ENCODE peak calls at places on chromosome 22, in seven cellular contexts. F is H1, V is spleen, N is HCT116, G is body of pancreas, H is IMR-90, U is A549. D is an unnamed sample.

GRCh38 chr22:39148727-39149535 is 3.5 kb downstream of the CBX7 start:
- DNase-seq in F (peak; percentile 80), V (peak; percentile 88), N (no peak), G (peak; percentile 50), H (no peak), U (no peak), D (peak; percentile 36)

GRCh38 chr22:35489225-35489624 is 51.4 kb upstream of the RASD2 start:
- DNase-seq in F (no peak), V (no peak), N (no peak), G (no peak), H (no peak), U (no peak), D (no peak)

GRCh38 chr22:17332109-17332508 is 37.2 kb upstream of the CECR2 start:
- DNase-seq in F (no peak), V (no peak), N (no peak), G (no peak), H (no peak), U (no peak), D (no peak)

GRCh38 chr22:44329179-44329796 is 16.5 kb upstream of the SHISAL1 start:
- DNase-seq in F (no peak), V (no peak), N (no peak), G (no peak), H (peak; percentile 27), U (no peak), D (no peak)

GRCh38 chr22:42670921-42671709 is 21.9 kb upstream of the CYB5R3 start:
- DNase-seq in F (no peak), V (no peak), N (no peak), G (no peak), H (no peak), U (no peak), D (no peak)

GRCh38 chr22:37676691-37677627 is 1.5 kb downstream of the LGALS1 start:
- DNase-seq in F (peak; percentile 87), V (peak; percentile 97), N (peak; percentile 69), G (peak; percentile 88), H (peak; percentile 98), U (no peak), D (peak; percentile 84)

GRCh38 chr22:42937164-42937854 is 77.6 kb downstream of the PACSIN2 start:
- DNase-seq in F (no peak), V (peak; percentile 88), N (peak; percentile 56), G (peak; percentile 82), H (peak; percentile 87), U (peak; percentile 57), D (peak; percentile 84)

GRCh38 chr22:46638601-46639431 is 18.6 kb downstream of the GRAMD4 start:
- DNase-seq in F (no peak), V (no peak), N (no peak), G (peak; percentile 75), H (peak; percentile 33), U (no peak), D (peak; percentile 85)

GRCh38 chr22:33116846-33117547 is 58.8 kb upstream of the SYN3 start:
- DNase-seq in F (no peak), V (no peak), N (no peak), G (no peak), H (no peak), U (no peak), D (no peak)

GRCh38 chr22:27723708-27724107 is 77.8 kb downstream of the MN1 start:
- DNase-seq in F (no peak), V (no peak), N (no peak), G (no peak), H (no peak), U (no peak), D (no peak)

GRCh38 chr22:38567531-38568245 is 2.3 kb downstream of the DMC1 start:
- DNase-seq in F (peak; percentile 35), V (no peak), N (no peak), G (no peak), H (no peak), U (no peak), D (no peak)

GRCh38 chr22:21778705-21779363 is 43.2 kb upstream of the YPEL1 start:
- DNase-seq in F (no peak), V (no peak), N (no peak), G (no peak), H (peak; percentile 90), U (no peak), D (no peak)

GRCh38 chr22:20218981-20219380 is 49.1 kb downstream of the RTN4R start:
- DNase-seq in F (no peak), V (no peak), N (no peak), G (no peak), H (no peak), U (no peak), D (no peak)

GRCh38 chr22:43094085-43094484 is 4.9 kb upstream of the TTLL1 start:
- DNase-seq in F (no peak), V (no peak), N (no peak), G (peak; percentile 35), H (peak; percentile 18), U (no peak), D (peak; percentile 92)

GRCh38 chr22:30893434-30894370 is 74.9 kb downstream of the MORC2 start:
- DNase-seq in F (peak; percentile 41), V (peak; percentile 61), N (no peak), G (no peak), H (no peak), U (no peak), D (no peak)
- H3K4me3 ChIP-seq in F (no peak overlapping the region), V (no peak overlapping the region), N (no peak overlapping the region), G (no peak overlapping the region), H (no peak overlapping the region), U (no peak overlapping the region), D (no peak overlapping the region)

GRCh38 chr22:49136041-49136815 is 691.4 kb downstream of the BRD1 start:
- DNase-seq in F (no peak), V (peak; percentile 53), N (no peak), G (no peak), H (no peak), U (no peak), D (no peak)

GRCh38 chr22:49136816-49137180 is 690.9 kb downstream of the BRD1 start:
- DNase-seq in F (no peak), V (peak; percentile 65), N (no peak), G (no peak), H (no peak), U (no peak), D (no peak)

GRCh38 chr22:49139492-49140151 is 688.1 kb downstream of the BRD1 start:
- DNase-seq in F (no peak), V (peak; percentile 56), N (no peak), G (no peak), H (no peak), U (no peak), D (no peak)

GRCh38 chr22:49137216-49137840 is 690.3 kb downstream of the BRD1 start:
- DNase-seq in F (no peak), V (peak; percentile 39), N (no peak), G (no peak), H (no peak), U (no peak), D (no peak)

DNA sequence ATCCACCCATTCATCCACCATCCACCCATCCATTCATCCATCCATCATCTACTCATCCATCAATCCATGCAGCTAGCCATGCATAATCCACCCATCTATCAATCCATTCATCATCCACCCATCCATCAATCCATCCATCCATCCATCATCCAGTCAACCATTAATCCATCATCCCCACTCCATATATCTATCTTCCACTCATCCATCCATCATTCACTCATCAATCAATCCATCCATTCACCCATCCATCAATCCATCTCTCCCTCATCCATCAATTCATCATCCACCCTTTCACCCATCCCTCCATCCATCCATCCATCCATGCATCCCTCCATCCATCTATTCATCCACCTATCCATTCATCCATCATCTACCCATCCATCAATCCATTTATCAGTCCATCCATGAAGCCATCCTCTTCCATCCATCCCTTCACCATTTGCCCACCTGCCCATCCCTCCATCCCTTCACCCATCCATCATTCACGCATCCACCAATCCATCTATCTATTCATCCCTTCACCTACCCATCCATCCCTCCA is 689.4 kb downstream of the BRD1 start:
- DNase-seq in F (no peak), V (no peak), N (no peak), G (no peak), H (no peak), U (no peak), D (no peak)
- H3K9me3 ChIP-seq in F (no peaks in the 10 kb centered on the region), V (no peaks in the 10 kb centered on the region), N (no peaks in the 10 kb centered on the region), G (no peaks in the 10 kb centered on the region), H (peaks cover 44% of the 10 kb centered on the region), U (no peaks in the 10 kb centered on the region), D (no peaks in the 10 kb centered on the region)

DNA sequence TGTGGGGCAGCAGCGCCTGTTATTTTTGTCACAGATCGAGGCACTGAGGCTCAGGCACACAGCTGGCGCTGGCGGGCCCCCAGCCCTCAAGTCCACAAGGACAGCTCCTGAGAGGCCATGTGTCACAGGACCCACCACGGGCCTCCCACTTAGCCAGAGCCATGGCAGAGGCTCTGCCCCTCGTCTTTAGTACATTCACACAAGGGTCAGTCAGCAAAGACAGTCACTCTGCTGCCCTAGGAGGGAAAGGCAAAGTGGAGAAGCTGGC is 29.1 kb downstream of the GNAZ start:
- DNase-seq in F (no peak), V (no peak), N (no peak), G (no peak), H (no peak), U (no peak), D (no peak)
- TF ChIP-seq POLR2A in F (no peak), V (no peak), N (no peak), G (no peak), H (no peak), U (no peak), D (no peak)

GRCh38 chr22:19149962-19150361 is at the start of gene GSC2:
- DNase-seq in F (peak; percentile 55), V (no peak), N (no peak), G (no peak), H (no peak), U (no peak), D (no peak)
- H3K4me3 ChIP-seq in F (peak within 1 kb of the TSS; percentile 10), V (peak within 1 kb of the TSS; percentile 37), N (no peak within 1 kb of the TSS), G (no peak within 1 kb of the TSS), H (no peak within 1 kb of the TSS), U (peak within 1 kb of the TSS; percentile 41), D (no peak within 1 kb of the TSS)

DNA sequence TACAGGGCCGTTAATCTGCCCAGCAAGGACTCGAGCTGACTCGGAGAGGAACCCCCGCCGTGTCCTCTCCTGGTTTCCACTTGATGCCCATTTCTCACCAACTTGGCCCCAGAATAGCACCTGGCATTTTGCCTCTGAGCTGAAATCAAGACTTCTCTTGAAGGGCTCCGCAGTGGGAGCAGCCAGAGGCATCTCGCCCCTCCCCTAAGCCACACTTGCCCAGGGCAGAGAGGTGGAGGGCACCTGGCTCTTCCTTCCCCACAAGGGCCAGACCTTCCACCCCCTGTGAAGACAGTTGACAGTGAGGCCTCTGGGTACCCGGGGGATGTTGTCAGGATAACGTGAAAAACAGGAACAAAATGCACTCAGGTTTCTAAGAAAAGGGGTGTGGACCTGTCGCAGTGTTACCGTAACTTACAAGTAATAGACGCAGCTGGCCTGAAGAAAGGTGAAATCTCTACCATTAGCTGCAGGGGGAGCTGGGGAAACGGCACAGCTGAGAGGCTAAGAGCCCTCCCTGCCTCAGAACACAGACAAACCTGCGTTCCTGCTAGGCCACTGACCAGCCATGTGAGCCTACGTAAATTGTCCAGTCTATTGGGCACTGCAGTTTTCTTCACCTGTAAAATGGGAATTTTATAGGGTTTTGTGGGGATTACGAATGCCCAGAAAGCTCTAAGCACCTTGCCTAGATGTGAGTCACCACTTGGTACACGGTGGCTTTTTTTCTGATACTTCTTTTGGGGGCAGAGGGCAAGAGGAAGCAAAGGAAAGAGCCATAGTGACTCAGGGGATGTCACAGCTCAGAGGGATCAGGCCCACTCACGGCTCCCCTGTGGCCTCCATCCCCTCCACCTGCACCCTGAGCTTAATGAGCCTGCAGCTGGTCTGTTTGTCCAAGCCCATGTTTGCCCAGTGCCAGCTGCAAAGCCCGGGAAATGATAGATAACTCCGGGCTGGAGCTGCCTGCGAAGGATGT is 18.6 kb upstream of the CABP7 start:
- DNase-seq in F (no peak), V (no peak), N (peak; percentile 51), G (peak; percentile 41), H (peak; percentile 34), U (peak; percentile 31), D (peak; percentile 75)
- H3K9me3 ChIP-seq in F (no peaks in the 10 kb centered on the region), V (no peaks in the 10 kb centered on the region), N (no peaks in the 10 kb centered on the region), G (no peaks in the 10 kb centered on the region), H (no peaks in the 10 kb centered on the region), U (no peaks in the 10 kb centered on the region), D (no peaks in the 10 kb centered on the region)

GRCh38 chr22:50190182-50190951 is 4.7 kb downstream of the TRABD start:
- DNase-seq in F (peak; percentile 82), V (peak; percentile 99), N (peak; percentile 60), G (peak; percentile 91), H (no peak), U (peak; percentile 68), D (peak; percentile 93)
- TF ChIP-seq POLR2A in F (no peak), V (no peak), N (peak; percentile 23), G (peak; percentile 75), H (no peak), U (peak; percentile 31), D (no peak)